ENCODE peak calls at places on chromosome 6, in ten cellular contexts. M is colonic mucosa, W is HEK293T, P is GOT3, Q is body of pancreas, J is kidney glomerular epithelial cell, V is mammary epithelial cell, I is NCI-H2171 treated with DMSO at 0.1 percent for 48 hours, Z is NAMALWA, H is transverse colon. F is an unnamed sample.

GRCh38 chr6:53151676-53152075 is 3.0 kb upstream of the GCM1 start:
- DNase-seq in V (no peak), H (no peak), W (peak; percentile 42), I (no peak), Q (no peak), J (no peak), M (no peak), P (no peak), Z (peak; percentile 59), F (no peak)

GRCh38 chr6:146267447-146267846 is 238.6 kb downstream of the GRM1 start:
- DNase-seq in M (no peak), J (no peak), H (no peak), Q (no peak), I (no peak), Z (no peak), W (no peak), V (no peak), P (no peak), F (no peak)

GRCh38 chr6:158849899-158850806 is 31.0 kb upstream of the EZR start:
- DNase-seq in W (no peak), H (peak; percentile 65), Z (peak; percentile 43), V (peak; percentile 99), J (peak; percentile 93), M (peak; percentile 79), I (peak; percentile 16), Q (peak; percentile 41), P (no peak), F (peak; percentile 43)

GRCh38 chr6:90080876-90081464 is 186.7 kb downstream of the GJA10 start:
- DNase-seq in V (no peak), Q (no peak), Z (no peak), P (no peak), H (no peak), J (no peak), W (no peak), I (no peak), M (no peak), F (no peak)

GRCh38 chr6:52517502-52518278 is 59.2 kb downstream of the TRAM2 start:
- DNase-seq in Z (no peak), P (peak; percentile 45), Q (peak; percentile 66), I (no peak), J (peak; percentile 92), M (peak; percentile 72), V (peak; percentile 85), W (peak; percentile 77), H (peak; percentile 76), F (no peak)

GRCh38 chr6:52664185-52664990 is 6.5 kb upstream of the TMEM14A start:
- DNase-seq in I (peak; percentile 94), J (peak; percentile 93), P (peak; percentile 73), V (peak; percentile 88), M (peak; percentile 95), Q (peak; percentile 94), W (peak; percentile 92), H (peak; percentile 94), Z (peak; percentile 94), F (peak; percentile 90)

GRCh38 chr6:40918035-40918651 is 120.9 kb downstream of the UNC5CL start:
- DNase-seq in H (no peak), Z (no peak), I (no peak), P (no peak), J (no peak), Q (peak; percentile 66), M (no peak), W (no peak), V (no peak), F (no peak)

GRCh38 chr6:40997256-40997957 is 41.6 kb downstream of the UNC5CL start:
- DNase-seq in H (peak; percentile 31), Q (peak; percentile 71), Z (no peak), J (peak; percentile 90), P (no peak), W (peak; percentile 40), M (peak; percentile 69), V (peak; percentile 21), I (no peak), F (no peak)

GRCh38 chr6:51992834-51993233 is 94.6 kb downstream of the PKHD1 start:
- DNase-seq in V (no peak), I (no peak), J (no peak), Z (no peak), Q (no peak), P (no peak), M (no peak), H (no peak), W (no peak), F (no peak)

GRCh38 chr6:149544646-149545257 is 1.1 kb downstream of the PPIL4 start:
- DNase-seq in V (peak; percentile 24), P (no peak), H (no peak), M (no peak), Z (no peak), Q (no peak), I (no peak), W (no peak), J (no peak), F (no peak)

GRCh38 chr6:288861-289260 is 3.4 kb upstream of the DUSP22 start:
- DNase-seq in I (no peak), Z (no peak), M (no peak), J (no peak), H (no peak), Q (no peak), V (no peak), W (no peak), P (no peak), F (no peak)

F was measured in NCI-H1092 treated with DMSO at 0.1 percent for 48 hours.